ENCODE peak calls at places on chromosomes 5 and 9, in seven cellular contexts. E is GM12878, U is K562, B is HepG2, F is SK-N-SH, N is HCT116, A is H1. Q is an unnamed sample.
A peak's percentile ranks its signal among the peaks of the same experiment; 100 is the strongest.

GRCh38 chr5:86757824-86758223 is 140.1 kb downstream of the COX7C start:
- DNase-seq in E (no peak), U (peak; percentile 4), B (no peak), F (no peak), N (peak; percentile 23), A (no peak), Q (no peak)

GRCh38 chr5:93620487-93621339 is 37.7 kb downstream of the NR2F1 start:
- DNase-seq in E (no peak), U (peak; percentile 21), B (peak; percentile 50), F (peak; percentile 94), N (peak; percentile 34), A (no peak), Q (peak; percentile 82)

GRCh38 chr9:82489579-82489915 is 501.0 kb downstream of the SPATA31D1 start:
- DNase-seq in E (no peak), U (no peak), B (no peak), F (no peak), N (no peak), A (no peak), Q (no peak)

GRCh38 chr5:103075442-103075841 is 44.5 kb downstream of the GIN1 start:
- DNase-seq in E (no peak), U (no peak), B (no peak), F (no peak), N (no peak), A (no peak), Q (no peak)

GRCh38 chr9:93588641-93589609 is 12.5 kb downstream of the PHF2 start:
- DNase-seq in E (no peak), U (no peak), B (no peak), F (no peak), N (no peak), A (no peak), Q (no peak)

GRCh38 chr9:115327441-115328122 is 209.6 kb upstream of the TNC start:
- DNase-seq in E (no peak), U (no peak), B (no peak), F (no peak), N (no peak), A (no peak), Q (no peak)

GRCh38 chr5:143008809-143009521 is 238.8 kb downstream of the ARHGAP26 start:
- DNase-seq in E (peak; percentile 98), U (no peak), B (no peak), F (no peak), N (peak; percentile 79), A (no peak), Q (no peak)

GRCh38 chr5:44385236-44385940 is 3.8 kb downstream of the FGF10 start:
- DNase-seq in E (no peak), U (no peak), B (no peak), F (no peak), N (no peak), A (no peak), Q (no peak)

GRCh38 chr5:108919591-108920326 is 172.1 kb downstream of the FER start:
- DNase-seq in E (no peak), U (no peak), B (no peak), F (no peak), N (no peak), A (no peak), Q (peak; percentile 3)

GRCh38 chr9:70533492-70533891 is 119.0 kb upstream of the KLF9 start:
- DNase-seq in E (no peak), U (no peak), B (no peak), F (no peak), N (no peak), A (no peak), Q (no peak)

GRCh38 chr5:61586096-61587084 is 254.3 kb downstream of the ZSWIM6 start:
- DNase-seq in E (no peak), U (no peak), B (no peak), F (peak; percentile 21), N (no peak), A (no peak), Q (no peak)

GRCh38 chr5:173689713-173690360 is 73.4 kb upstream of the BOD1 start:
- DNase-seq in E (no peak), U (no peak), B (peak; percentile 23), F (peak; percentile 39), N (no peak), A (no peak), Q (no peak)

GRCh38 chr9:74001382-74001781 is 495.8 kb upstream of the RORB start:
- DNase-seq in E (no peak), U (no peak), B (no peak), F (no peak), N (no peak), A (no peak), Q (no peak)

GRCh38 chr5:9529041-9529480 is 16.8 kb downstream of the SEMA5A start:
- DNase-seq in E (no peak), U (no peak), B (no peak), F (no peak), N (no peak), A (no peak), Q (no peak)

GRCh38 chr5:55021465-55021864 is 2.6 kb upstream of the GZMK start:
- DNase-seq in E (no peak), U (no peak), B (no peak), F (no peak), N (no peak), A (no peak), Q (no peak)

GRCh38 chr5:6190838-6191237 is 187.5 kb downstream of the MED10 start:
- DNase-seq in E (no peak), U (no peak), B (no peak), F (no peak), N (no peak), A (no peak), Q (no peak)

GRCh38 chr5:152634596-152634995 is 229.5 kb upstream of the NMUR2 start:
- DNase-seq in E (no peak), U (no peak), B (no peak), F (no peak), N (no peak), A (no peak), Q (no peak)

GRCh38 chr5:119009131-119009530 is 20.8 kb upstream of the DTWD2 start:
- DNase-seq in E (no peak), U (no peak), B (peak; percentile 79), F (no peak), N (no peak), A (no peak), Q (no peak)

GRCh38 chr9:123772967-123773366 is 157.0 kb downstream of the DENND1A start:
- DNase-seq in E (no peak), U (no peak), B (no peak), F (no peak), N (no peak), A (no peak), Q (no peak)

GRCh38 chr9:90774682-90775081 is 26.9 kb upstream of the SYK start:
- DNase-seq in E (peak; percentile 90), U (no peak), B (no peak), F (no peak), N (no peak), A (no peak), Q (no peak)

GRCh38 chr9:72363908-72364678 is 915 bp downstream of the ZFAND5 start:
- DNase-seq in E (no peak), U (peak; percentile 56), B (peak; percentile 20), F (peak; percentile 82), N (no peak), A (no peak), Q (peak; percentile 44)

GRCh38 chr5:147483197-147483790 is 26.6 kb downstream of the DPYSL3 start:
- DNase-seq in E (no peak), U (no peak), B (no peak), F (no peak), N (no peak), A (no peak), Q (no peak)

GRCh38 chr9:629136-629535 is 212.4 kb upstream of the DMRT1 start:
- DNase-seq in E (no peak), U (no peak), B (no peak), F (no peak), N (no peak), A (no peak), Q (no peak)

GRCh38 chr5:66724336-66724735 is 128.1 kb downstream of the MAST4 start:
- DNase-seq in E (no peak), U (no peak), B (no peak), F (no peak), N (no peak), A (no peak), Q (no peak)

GRCh38 chr9:113624721-113625120 is 161.2 kb downstream of the RGS3 start:
- DNase-seq in E (no peak), U (no peak), B (no peak), F (peak; percentile 60), N (no peak), A (no peak), Q (no peak)
- TF ChIP-seq JUND in E (no peak), U (no peak), B (no peak), F (peak; percentile 57), N (no peak), A (no peak), Q (no peak)

GRCh38 chr9:21155501-21155900 is 11.0 kb downstream of the IFNA21 start:
- DNase-seq in E (no peak), U (no peak), B (no peak), F (no peak), N (no peak), A (no peak), Q (no peak)

GRCh38 chr9:21165516-21165915 is 944 bp downstream of the IFNA21 start:
- DNase-seq in E (no peak), U (no peak), B (no peak), F (no peak), N (no peak), A (no peak), Q (no peak)

GRCh38 chr9:21160178-21160577 is 6.3 kb downstream of the IFNA21 start:
- DNase-seq in E (peak; percentile 43), U (no peak), B (no peak), F (no peak), N (no peak), A (no peak), Q (no peak)
- TF ChIP-seq JUND in E (no peak), U (no peak), B (no peak), F (no peak), N (no peak), A (no peak), Q (no peak)

GRCh38 chr5:180599590-180599914 is 8.3 kb upstream of the SCGB3A1 start:
- DNase-seq in E (no peak), U (no peak), B (no peak), F (no peak), N (no peak), A (no peak), Q (no peak)
- TF ChIP-seq JUND in E (no peak), U (no peak), B (no peak), F (no peak), N (no peak), A (no peak), Q (no peak)

GRCh38 chr5:135330798-135331096 is 68.3 kb downstream of the MACROH2A1 start:
- DNase-seq in E (no peak), U (no peak), B (no peak), F (no peak), N (no peak), A (no peak), Q (no peak)

GRCh38 chr5:135329913-135330797 is 68.9 kb downstream of the MACROH2A1 start:
- DNase-seq in E (no peak), U (no peak), B (peak; percentile 24), F (no peak), N (no peak), A (no peak), Q (no peak)

GRCh38 chr5:135331612-135332011 is 67.4 kb downstream of the MACROH2A1 start:
- DNase-seq in E (no peak), U (no peak), B (no peak), F (no peak), N (no peak), A (no peak), Q (no peak)

GRCh38 chr5:135333737-135334515 is 65.1 kb downstream of the MACROH2A1 start:
- DNase-seq in E (no peak), U (no peak), B (no peak), F (no peak), N (no peak), A (no peak), Q (no peak)

GRCh38 chr5:135332519-135333150 is 66.4 kb downstream of the MACROH2A1 start:
- DNase-seq in E (no peak), U (peak; percentile 71), B (peak; percentile 59), F (peak; percentile 66), N (peak; percentile 49), A (no peak), Q (peak; percentile 70)
- TF ChIP-seq JUND in E (no peak), U (peak; percentile 25), B (no peak), F (no peak), N (no peak), A (no peak), Q (no peak)